ENCODE peak calls at places on chromosomes 3 and 15, in six cellular contexts. L is K562, P is GM12878, E is mammary epithelial cell, R is fibroblast of lung, N is neural progenitor cell. U is an unnamed sample.

GRCh38 chr3:4752201-4753072 is 226.8 kb upstream of the BHLHE40 start:
- DNase-seq in R (peak; percentile 83), P (no peak), L (no peak), N (peak; percentile 11), E (peak; percentile 36), U (peak; percentile 89)

GRCh38 chr3:71035314-71035713 is 548.2 kb downstream of the FOXP1 start:
- DNase-seq in E (no peak), L (no peak), R (peak; percentile 79), P (no peak), N (no peak), U (no peak)

GRCh38 chr3:169041677-169042171 is 621.8 kb downstream of the MECOM start:
- DNase-seq in E (peak; percentile 43), P (no peak), L (no peak), R (peak; percentile 80), N (peak; percentile 21), U (peak; percentile 41)

GRCh38 chr15:51162865-51163762 is 68.4 kb upstream of the TNFAIP8L3 start:
- DNase-seq in P (peak; percentile 9), L (peak; percentile 89), E (peak; percentile 75), R (peak; percentile 78), N (peak; percentile 75), U (peak; percentile 83)

GRCh38 chr3:59510576-59510975 is 460.8 kb upstream of the CFAP20DC start:
- DNase-seq in L (no peak), N (no peak), E (no peak), P (no peak), R (peak; percentile 18), U (no peak)

GRCh38 chr15:47326934-47327333 is 390.4 kb upstream of the SEMA6D start:
- DNase-seq in L (no peak), R (no peak), N (no peak), P (no peak), E (no peak), U (no peak)

GRCh38 chr3:55534876-55535275 is 47.8 kb upstream of the WNT5A start:
- DNase-seq in E (peak; percentile 75), R (peak; percentile 20), L (no peak), N (no peak), P (no peak), U (no peak)

GRCh38 chr15:32872606-32873291 is 154.9 kb downstream of the GREM1 start:
- DNase-seq in E (no peak), P (no peak), L (no peak), R (peak; percentile 71), N (no peak), U (peak; percentile 34)

GRCh38 chr15:65580287-65580686 is 30.6 kb downstream of the INTS14 start:
- DNase-seq in E (peak; percentile 22), R (peak; percentile 73), L (no peak), P (no peak), N (peak; percentile 13), U (peak; percentile 31)

GRCh38 chr3:58121183-58121582 is 89.6 kb downstream of the DNASE1L3 start:
- DNase-seq in R (no peak), L (no peak), N (no peak), E (no peak), P (no peak), U (no peak)

GRCh38 chr3:58214484-58215316 is 3.9 kb upstream of the DNASE1L3 start:
- DNase-seq in R (no peak), P (peak; percentile 96), N (no peak), E (peak; percentile 100), L (no peak), U (peak; percentile 37)

GRCh38 chr3:37546876-37547275 is 314.8 kb upstream of the CTDSPL start:
- DNase-seq in E (peak; percentile 23), N (peak; percentile 58), L (peak; percentile 34), R (peak; percentile 22), P (no peak), U (peak; percentile 12)

GRCh38 chr15:40900256-40901052 is 6.2 kb downstream of the VPS18 start:
- DNase-seq in N (no peak), P (no peak), E (no peak), R (no peak), L (no peak), U (no peak)

GRCh38 chr3:177529716-177530335 is 332.5 kb upstream of the TBL1XR1 start:
- DNase-seq in L (no peak), E (no peak), P (no peak), R (peak; percentile 67), N (no peak), U (no peak)

GRCh38 chr15:45634442-45635190 is at the start of gene SQOR:
- DNase-seq in R (peak; percentile 47), P (peak; percentile 59), L (peak; percentile 15), E (peak; percentile 92), N (peak; percentile 72), U (peak; percentile 85)

GRCh38 chr3:71874618-71875017 is 89.7 kb upstream of the PROK2 start:
- DNase-seq in P (no peak), L (no peak), N (no peak), E (no peak), R (no peak), U (no peak)

DNA sequence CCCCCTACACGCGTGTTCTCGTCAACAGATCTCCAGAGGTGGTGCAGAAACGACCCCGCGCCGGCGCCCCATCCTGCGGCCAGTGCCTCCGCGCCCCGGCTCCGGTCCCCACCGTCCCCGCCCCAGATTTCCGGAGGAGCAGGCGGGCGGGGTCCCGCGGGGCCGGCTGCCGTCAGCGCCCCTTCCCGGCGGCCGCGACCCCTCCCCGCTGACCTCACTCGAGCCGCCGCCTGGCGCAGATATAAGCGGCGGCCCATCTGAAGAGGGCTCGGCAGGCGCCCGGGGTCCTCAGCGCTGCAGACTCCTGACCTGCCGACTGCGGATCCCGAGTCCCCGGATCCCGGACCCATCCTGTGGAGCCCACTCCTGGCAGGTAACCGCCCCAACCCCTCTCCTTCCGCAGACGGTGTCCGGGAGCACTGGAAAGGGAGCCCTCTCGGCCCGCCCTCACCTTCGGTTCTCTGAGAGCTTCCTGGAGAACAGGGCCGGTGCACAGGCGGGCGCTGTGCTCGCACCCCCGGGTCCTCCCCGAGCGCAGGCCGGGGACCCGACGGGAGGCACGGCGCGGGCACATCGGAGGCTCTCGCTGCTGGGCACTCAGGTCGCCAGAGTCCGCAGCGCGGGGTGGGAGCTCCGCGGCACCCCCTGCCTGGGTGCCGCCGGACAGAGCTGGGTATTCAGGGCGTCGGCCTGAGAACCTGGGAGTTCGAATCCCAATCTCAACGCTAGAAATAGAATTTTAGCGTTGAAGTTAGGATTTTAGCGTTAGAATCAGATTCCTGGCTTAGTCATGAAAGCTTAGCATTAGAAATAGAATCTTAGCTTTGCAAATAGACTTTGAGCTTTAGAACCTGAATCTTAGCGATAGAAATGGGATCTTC is at the start of gene TRH:
- DNase-seq in L (no peak), R (no peak), N (peak; percentile 78), E (no peak), P (no peak), U (no peak)
- TF ChIP-seq EZH2 in L (no peak), R (no peak), N (peak; percentile 99), E (no peak), P (no peak), U (peak; percentile 91)

GRCh38 chr15:59022188-59022587 is 34.7 kb downstream of the RNF111 start:
- DNase-seq in N (no peak), E (no peak), P (no peak), R (no peak), L (no peak), U (no peak)
- H2AFZ ChIP-seq in N (no peak overlapping the region), E (no peak overlapping the region), P (no peak overlapping the region), R (no peak overlapping the region), L (no peak overlapping the region), U (no peak overlapping the region)

GRCh38 chr3:111286749-111287148 is 215.1 kb downstream of the NECTIN3 start:
- DNase-seq in L (no peak), N (no peak), R (no peak), P (no peak), E (no peak), U (no peak)
- TF ChIP-seq EZH2 in L (no peak), N (no peak), R (no peak), P (no peak), E (no peak), U (no peak)

DNA sequence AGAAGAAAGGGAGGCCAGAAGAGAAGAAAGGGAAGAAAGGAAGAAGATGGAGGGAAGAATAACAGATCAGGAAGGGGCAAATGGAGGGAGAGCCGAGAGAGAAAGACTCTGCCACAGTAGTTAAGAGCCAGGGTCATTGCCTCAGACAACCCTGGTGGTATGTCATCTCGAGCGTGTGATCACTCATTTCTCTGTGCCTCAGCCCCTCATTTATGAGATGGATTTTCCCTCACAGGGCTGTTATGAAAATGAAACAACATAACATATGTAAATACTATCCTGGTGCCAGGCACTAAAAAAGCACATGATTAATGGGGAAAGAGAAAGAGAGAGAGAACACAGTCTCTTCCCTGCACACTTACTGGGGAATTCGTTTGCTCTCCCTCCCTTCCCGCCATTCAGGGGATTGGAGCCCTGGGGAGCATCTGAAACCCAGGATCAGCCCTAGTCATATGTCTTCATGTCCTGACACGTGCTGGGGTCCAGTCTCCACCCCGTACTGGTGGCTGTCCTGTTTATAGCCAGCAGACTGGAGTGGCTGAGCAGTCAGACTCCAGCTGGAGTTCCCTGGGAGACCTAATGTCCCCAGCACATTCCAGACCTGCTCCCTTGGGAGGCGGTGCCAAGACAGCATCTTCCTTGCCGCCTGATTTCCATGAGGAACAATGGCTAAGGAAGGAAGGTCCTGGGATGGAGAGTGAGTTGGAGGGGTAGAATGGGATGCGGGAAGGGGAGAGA is 14.7 kb upstream of the AMOTL2 start:
- DNase-seq in P (no peak), N (no peak), L (no peak), R (no peak), E (no peak), U (no peak)
- H2AFZ ChIP-seq in P (peak overlapping the region; percentile 7), N (no peak overlapping the region), L (no peak overlapping the region), R (no peak overlapping the region), E (no peak overlapping the region), U (no peak overlapping the region)